ENCODE peak calls at places on chromosome 6, in four cellular contexts. One of them, this sample, is unnamed.

GRCh38 chr6:25414168-25414567 is 135.0 kb downstream of the CARMIL1 start:
- DNase-seq in endothelial cell: no peak
- DNase-seq in tibial nerve: no peak
- DNase-seq in AG09309: no peak
- DNase-seq in this sample: no peak

GRCh38 chr6:122838060-122838780 is 49.2 kb downstream of the SMPDL3A start:
- DNase-seq in endothelial cell: no peak
- DNase-seq in tibial nerve: no peak
- DNase-seq in AG09309: no peak
- DNase-seq in this sample: no peak

GRCh38 chr6:43604174-43604573 is 24.9 kb downstream of the GTPBP2 start:
- DNase-seq in AG09309: peak
- DNase-seq in tibial nerve: no peak
- DNase-seq in endothelial cell: no peak
- DNase-seq in this sample: no peak

GRCh38 chr6:154923199-154923869 is 71.8 kb upstream of the TIAM2 start:
- DNase-seq in endothelial cell: no peak
- DNase-seq in AG09309: no peak
- DNase-seq in tibial nerve: no peak
- DNase-seq in this sample: no peak

GRCh38 chr6:136250686-136251008 is 536 bp upstream of the MTFR2 start:
- DNase-seq in endothelial cell: no peak
- DNase-seq in AG09309: no peak
- DNase-seq in tibial nerve: no peak
- DNase-seq in this sample: no peak

GRCh38 chr6:804771-805170 is 111.8 kb upstream of the EXOC2 start:
- DNase-seq in tibial nerve: no peak
- DNase-seq in endothelial cell: no peak
- DNase-seq in AG09309: no peak
- DNase-seq in this sample: no peak

GRCh38 chr6:16684896-16685554 is 76.2 kb downstream of the ATXN1 start:
- DNase-seq in tibial nerve: no peak
- DNase-seq in AG09309: peak
- DNase-seq in endothelial cell: no peak
- DNase-seq in this sample: peak

GRCh38 chr6:148288566-148288965 is 54.1 kb upstream of the SASH1 start:
- DNase-seq in tibial nerve: no peak
- DNase-seq in endothelial cell: no peak
- DNase-seq in AG09309: no peak
- DNase-seq in this sample: no peak

GRCh38 chr6:100342830-100343229 is 121.9 kb downstream of the SIM1 start:
- DNase-seq in AG09309: no peak
- DNase-seq in endothelial cell: no peak
- DNase-seq in tibial nerve: no peak
- DNase-seq in this sample: no peak

GRCh38 chr6:143060806-143061596 is at the start of gene AIG1:
- DNase-seq in AG09309: no peak
- DNase-seq in endothelial cell: peak
- DNase-seq in tibial nerve: peak
- DNase-seq in this sample: peak

GRCh38 chr6:34679552-34680255 is 16.9 kb downstream of the ILRUN start:
- DNase-seq in AG09309: no peak
- DNase-seq in endothelial cell: no peak
- DNase-seq in tibial nerve: no peak
- DNase-seq in this sample: no peak

GRCh38 chr6:139680819-139681218 is 306.4 kb upstream of the CITED2 start:
- DNase-seq in tibial nerve: no peak
- DNase-seq in AG09309: no peak
- DNase-seq in endothelial cell: no peak
- DNase-seq in this sample: no peak

GRCh38 chr6:134004714-134005113 is 47.7 kb downstream of the SLC2A12 start:
- DNase-seq in tibial nerve: no peak
- DNase-seq in endothelial cell: no peak
- DNase-seq in AG09309: no peak
- DNase-seq in this sample: no peak

GRCh38 chr6:111888928-111889696 is 15.9 kb upstream of the FYN start:
- DNase-seq in tibial nerve: no peak
- DNase-seq in endothelial cell: peak
- DNase-seq in AG09309: no peak
- DNase-seq in this sample: no peak

GRCh38 chr6:130381012-130381411 is 15.2 kb downstream of the TMEM200A start:
- DNase-seq in AG09309: no peak
- DNase-seq in endothelial cell: no peak
- DNase-seq in tibial nerve: no peak
- DNase-seq in this sample: no peak

GRCh38 chr6:75204959-75205775 is 686 bp downstream of the COL12A1 start:
- DNase-seq in endothelial cell: peak
- DNase-seq in tibial nerve: peak
- DNase-seq in AG09309: no peak
- DNase-seq in this sample: peak

GRCh38 chr6:4613381-4613780 is 162.8 kb upstream of the CDYL start:
- DNase-seq in endothelial cell: no peak
- DNase-seq in AG09309: no peak
- DNase-seq in tibial nerve: no peak
- DNase-seq in this sample: no peak

GRCh38 chr6:10977231-10977968 is 66.7 kb downstream of the ELOVL2 start:
- DNase-seq in AG09309: no peak
- DNase-seq in tibial nerve: no peak
- DNase-seq in endothelial cell: no peak
- DNase-seq in this sample: no peak

GRCh38 chr6:1792989-1793388 is 183.3 kb downstream of the FOXC1 start:
- DNase-seq in endothelial cell: no peak
- DNase-seq in AG09309: no peak
- DNase-seq in tibial nerve: no peak
- DNase-seq in this sample: peak

DNA sequence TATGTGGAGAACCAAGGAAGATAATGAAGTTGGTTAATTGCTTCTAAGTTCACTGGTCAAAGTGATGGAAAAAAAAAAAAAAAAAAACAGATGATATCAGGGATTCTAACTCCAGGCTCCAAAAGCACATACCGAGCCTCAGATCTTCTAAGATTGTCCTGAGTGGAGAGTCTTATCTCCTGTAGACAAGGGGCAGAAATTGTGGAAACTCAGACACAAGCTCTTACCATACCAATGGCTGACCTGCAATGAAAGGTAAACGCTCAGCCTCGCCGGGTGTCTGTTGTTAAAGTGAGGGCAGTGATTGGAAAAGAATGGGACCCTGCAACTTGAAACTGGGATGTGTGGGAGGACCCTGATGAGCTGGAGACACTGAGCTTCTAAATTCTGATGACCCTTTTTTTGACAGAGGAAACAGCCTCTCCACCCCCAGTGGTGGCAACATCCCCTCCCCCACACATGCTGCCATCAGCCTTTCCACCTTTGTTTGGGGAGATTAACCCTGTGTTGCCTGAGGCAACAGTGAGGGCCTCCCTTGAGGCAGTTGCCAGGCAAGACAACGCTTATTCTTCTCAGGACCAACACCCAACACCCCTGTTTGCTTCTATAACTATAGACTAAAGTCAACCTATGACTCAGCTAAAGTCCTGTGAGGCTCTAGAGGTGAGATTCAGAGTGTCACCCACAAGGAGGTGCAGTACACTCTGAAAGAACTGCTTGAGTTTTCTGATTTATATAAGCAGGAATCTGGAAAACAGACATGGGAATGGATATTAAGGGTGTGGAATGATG is 154.0 kb downstream of the THBS2 start:
- DNase-seq in tibial nerve: no peak
- DNase-seq in endothelial cell: no peak
- DNase-seq in AG09309: no peak
- DNase-seq in this sample: no peak
- TF ChIP-seq CTCF in tibial nerve: no peak
- TF ChIP-seq CTCF in endothelial cell: no peak
- TF ChIP-seq CTCF in AG09309: peak
- TF ChIP-seq CTCF in this sample: no peak

DNA sequence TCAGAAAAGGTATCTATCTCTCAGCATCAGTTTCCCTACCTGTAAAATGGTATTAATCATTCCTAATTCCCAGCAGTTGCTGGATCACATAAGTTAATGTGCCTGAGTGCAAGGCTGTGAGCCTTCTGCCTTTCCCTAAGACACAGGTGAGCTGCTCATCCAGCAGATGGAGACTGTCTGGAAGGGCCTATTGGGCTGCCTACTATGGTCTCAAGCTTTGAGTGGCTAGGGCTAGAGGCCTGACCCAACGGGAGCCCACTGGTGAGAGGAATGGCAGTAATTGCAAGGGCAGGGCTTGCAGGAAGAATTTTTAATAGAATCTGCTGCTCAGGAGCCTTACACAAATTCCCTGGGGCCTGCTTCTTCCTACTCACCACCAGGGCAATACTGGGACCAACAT is 4.3 kb downstream of the KHDC1 start:
- DNase-seq in AG09309: no peak
- DNase-seq in tibial nerve: no peak
- DNase-seq in endothelial cell: no peak
- DNase-seq in this sample: no peak
- TF ChIP-seq CTCF in AG09309: no peak
- TF ChIP-seq CTCF in tibial nerve: no peak
- TF ChIP-seq CTCF in endothelial cell: no peak
- TF ChIP-seq CTCF in this sample: no peak

GRCh38 chr6:30322527-30323501 is 3.9 kb upstream of the TRIM39 start:
- DNase-seq in tibial nerve: no peak
- DNase-seq in AG09309: no peak
- DNase-seq in endothelial cell: no peak
- DNase-seq in this sample: peak
- TF ChIP-seq CTCF in tibial nerve: no peak
- TF ChIP-seq CTCF in AG09309: no peak
- TF ChIP-seq CTCF in endothelial cell: no peak
- TF ChIP-seq CTCF in this sample: no peak

GRCh38 chr6:68975064-68975463 is 340.0 kb downstream of the ADGRB3 start:
- DNase-seq in endothelial cell: no peak
- DNase-seq in tibial nerve: no peak
- DNase-seq in AG09309: no peak
- DNase-seq in this sample: no peak

GRCh38 chr6:68978411-68978810 is 343.3 kb downstream of the ADGRB3 start:
- DNase-seq in tibial nerve: no peak
- DNase-seq in AG09309: no peak
- DNase-seq in endothelial cell: no peak
- DNase-seq in this sample: no peak

DNA sequence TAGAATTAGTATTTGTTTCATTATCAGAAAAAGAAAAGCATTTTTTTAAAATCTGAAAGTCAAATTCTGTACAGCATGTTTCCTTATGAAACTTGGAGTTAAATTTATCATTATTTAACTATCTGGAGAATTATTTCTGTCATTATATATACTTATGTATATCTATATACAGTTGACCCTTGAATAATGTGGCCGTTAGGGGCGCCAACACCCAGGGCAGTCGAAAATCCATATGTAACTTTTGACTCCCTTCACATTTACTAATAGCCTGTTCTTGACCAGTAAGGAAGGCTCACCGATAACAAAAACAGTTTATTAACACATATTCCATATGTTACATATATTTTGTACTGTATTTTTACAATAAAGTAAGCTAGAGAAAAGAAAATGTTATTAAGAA is 341.2 kb downstream of the ADGRB3 start:
- DNase-seq in AG09309: no peak
- DNase-seq in endothelial cell: no peak
- DNase-seq in tibial nerve: no peak
- DNase-seq in this sample: no peak
- TF ChIP-seq CTCF in AG09309: no peak
- TF ChIP-seq CTCF in endothelial cell: no peak
- TF ChIP-seq CTCF in tibial nerve: no peak
- TF ChIP-seq CTCF in this sample: no peak

DNA sequence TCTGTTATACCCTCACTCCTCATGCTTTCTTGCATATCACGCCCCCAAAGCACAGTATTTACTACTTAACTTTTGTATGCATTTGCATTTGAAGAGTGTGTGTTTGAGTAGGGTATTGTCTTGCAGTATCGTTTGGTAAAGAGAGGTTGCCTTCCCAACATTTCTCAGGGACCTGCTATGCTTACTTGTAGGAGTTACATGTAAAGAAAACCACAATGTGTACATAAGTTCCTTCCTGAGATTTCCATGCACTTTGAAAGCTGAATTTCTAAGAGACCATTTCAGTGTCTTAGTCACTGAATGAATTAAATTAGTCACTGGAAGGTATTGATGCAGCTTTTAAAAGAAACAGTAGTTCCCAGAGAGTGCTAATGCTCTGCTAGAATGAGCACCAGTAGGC is 159.3 kb upstream of the LAMA2 start:
- DNase-seq in endothelial cell: no peak
- DNase-seq in AG09309: no peak
- DNase-seq in tibial nerve: no peak
- DNase-seq in this sample: no peak
- TF ChIP-seq CTCF in endothelial cell: no peak
- TF ChIP-seq CTCF in AG09309: no peak
- TF ChIP-seq CTCF in tibial nerve: no peak
- TF ChIP-seq CTCF in this sample: no peak